ENCODE peak calls at places on chromosomes 7 and 10, in nine cellular contexts. One of them, this sample, is unnamed.

GRCh38 chr7:73770002-73770859 is at the start of gene CLDN3:
- DNase-seq in CD4-positive, alpha-beta T cell: no peak
- DNase-seq in upper lobe of right lung: peak
- DNase-seq in pancreas: peak
- DNase-seq in nephron progenitor cell: peak
- DNase-seq in A549: peak
- DNase-seq in chondrocyte: peak
- DNase-seq in GM10248: peak
- DNase-seq in PC-3: peak
- DNase-seq in this sample: no peak

GRCh38 chr7:105896407-105896842 is 20.0 kb upstream of the ATXN7L1 start:
- DNase-seq in upper lobe of right lung: no peak
- DNase-seq in pancreas: no peak
- DNase-seq in PC-3: peak
- DNase-seq in GM10248: no peak
- DNase-seq in A549: no peak
- DNase-seq in chondrocyte: no peak
- DNase-seq in CD4-positive, alpha-beta T cell: no peak
- DNase-seq in nephron progenitor cell: no peak
- DNase-seq in this sample: no peak

GRCh38 chr7:116497708-116498107 is 1.8 kb upstream of the CAV2 start:
- DNase-seq in PC-3: no peak
- DNase-seq in nephron progenitor cell: no peak
- DNase-seq in chondrocyte: no peak
- DNase-seq in CD4-positive, alpha-beta T cell: no peak
- DNase-seq in GM10248: no peak
- DNase-seq in A549: no peak
- DNase-seq in pancreas: no peak
- DNase-seq in upper lobe of right lung: no peak
- DNase-seq in this sample: no peak

GRCh38 chr10:61836888-61837747 is 64.4 kb upstream of the ARID5B start:
- DNase-seq in A549: peak
- DNase-seq in PC-3: peak
- DNase-seq in pancreas: no peak
- DNase-seq in nephron progenitor cell: no peak
- DNase-seq in CD4-positive, alpha-beta T cell: no peak
- DNase-seq in GM10248: no peak
- DNase-seq in chondrocyte: no peak
- DNase-seq in upper lobe of right lung: no peak
- DNase-seq in this sample: no peak

GRCh38 chr7:155858521-155859061 is 46.3 kb upstream of the SHH start:
- DNase-seq in nephron progenitor cell: no peak
- DNase-seq in GM10248: no peak
- DNase-seq in PC-3: peak
- DNase-seq in CD4-positive, alpha-beta T cell: no peak
- DNase-seq in A549: peak
- DNase-seq in upper lobe of right lung: no peak
- DNase-seq in chondrocyte: no peak
- DNase-seq in pancreas: no peak
- DNase-seq in this sample: no peak

GRCh38 chr7:67406941-67407340 is 410.3 kb downstream of the TYW1 start:
- DNase-seq in pancreas: no peak
- DNase-seq in GM10248: no peak
- DNase-seq in nephron progenitor cell: no peak
- DNase-seq in A549: no peak
- DNase-seq in upper lobe of right lung: no peak
- DNase-seq in CD4-positive, alpha-beta T cell: no peak
- DNase-seq in chondrocyte: peak
- DNase-seq in PC-3: no peak
- DNase-seq in this sample: no peak

GRCh38 chr10:26448706-26449435 is 10.7 kb downstream of the APBB1IP start:
- DNase-seq in chondrocyte: no peak
- DNase-seq in A549: no peak
- DNase-seq in upper lobe of right lung: no peak
- DNase-seq in CD4-positive, alpha-beta T cell: peak
- DNase-seq in nephron progenitor cell: no peak
- DNase-seq in pancreas: no peak
- DNase-seq in GM10248: peak
- DNase-seq in PC-3: peak
- DNase-seq in this sample: no peak

GRCh38 chr7:134547738-134548054 is 1.2 kb upstream of the AKR1B15 start:
- DNase-seq in CD4-positive, alpha-beta T cell: no peak
- DNase-seq in PC-3: peak
- DNase-seq in chondrocyte: no peak
- DNase-seq in A549: peak
- DNase-seq in nephron progenitor cell: peak
- DNase-seq in upper lobe of right lung: peak
- DNase-seq in GM10248: peak
- DNase-seq in pancreas: peak
- DNase-seq in this sample: no peak

GRCh38 chr10:25934673-25935139 is 677 bp downstream of the MYO3A start:
- DNase-seq in GM10248: peak
- DNase-seq in CD4-positive, alpha-beta T cell: no peak
- DNase-seq in upper lobe of right lung: peak
- DNase-seq in nephron progenitor cell: peak
- DNase-seq in chondrocyte: no peak
- DNase-seq in pancreas: peak
- DNase-seq in PC-3: no peak
- DNase-seq in A549: peak
- DNase-seq in this sample: no peak

GRCh38 chr7:47291461-47292051 is 290.4 kb downstream of the TNS3 start:
- DNase-seq in upper lobe of right lung: no peak
- DNase-seq in chondrocyte: no peak
- DNase-seq in nephron progenitor cell: no peak
- DNase-seq in PC-3: peak
- DNase-seq in pancreas: no peak
- DNase-seq in CD4-positive, alpha-beta T cell: no peak
- DNase-seq in GM10248: peak
- DNase-seq in A549: peak
- DNase-seq in this sample: no peak

GRCh38 chr10:99648717-99649116 is 10.6 kb upstream of the ENTPD7 start:
- DNase-seq in CD4-positive, alpha-beta T cell: no peak
- DNase-seq in A549: no peak
- DNase-seq in PC-3: no peak
- DNase-seq in GM10248: no peak
- DNase-seq in upper lobe of right lung: no peak
- DNase-seq in pancreas: no peak
- DNase-seq in chondrocyte: no peak
- DNase-seq in nephron progenitor cell: no peak
- DNase-seq in this sample: no peak

GRCh38 chr7:17022915-17023314 is 141.1 kb upstream of the AGR3 start:
- DNase-seq in A549: no peak
- DNase-seq in upper lobe of right lung: no peak
- DNase-seq in nephron progenitor cell: no peak
- DNase-seq in CD4-positive, alpha-beta T cell: no peak
- DNase-seq in PC-3: no peak
- DNase-seq in GM10248: no peak
- DNase-seq in chondrocyte: no peak
- DNase-seq in pancreas: no peak
- DNase-seq in this sample: no peak

GRCh38 chr7:158943713-158944112 is 87.4 kb downstream of the DYNC2I1 start:
- DNase-seq in pancreas: no peak
- DNase-seq in A549: no peak
- DNase-seq in upper lobe of right lung: no peak
- DNase-seq in GM10248: no peak
- DNase-seq in chondrocyte: no peak
- DNase-seq in PC-3: no peak
- DNase-seq in nephron progenitor cell: no peak
- DNase-seq in CD4-positive, alpha-beta T cell: no peak
- DNase-seq in this sample: no peak

GRCh38 chr7:143042159-143042820 is 9.9 kb upstream of the OR6V1 start:
- DNase-seq in A549: no peak
- DNase-seq in CD4-positive, alpha-beta T cell: no peak
- DNase-seq in PC-3: no peak
- DNase-seq in pancreas: no peak
- DNase-seq in chondrocyte: no peak
- DNase-seq in upper lobe of right lung: no peak
- DNase-seq in GM10248: no peak
- DNase-seq in nephron progenitor cell: no peak
- DNase-seq in this sample: no peak

GRCh38 chr10:7432884-7433726 is 22.3 kb upstream of the SFMBT2 start:
- DNase-seq in A549: no peak
- DNase-seq in GM10248: no peak
- DNase-seq in upper lobe of right lung: no peak
- DNase-seq in PC-3: no peak
- DNase-seq in pancreas: no peak
- DNase-seq in chondrocyte: no peak
- DNase-seq in CD4-positive, alpha-beta T cell: no peak
- DNase-seq in nephron progenitor cell: no peak
- DNase-seq in this sample: no peak

GRCh38 chr10:93451244-93451947 is 30.7 kb downstream of the MYOF start:
- DNase-seq in chondrocyte: no peak
- DNase-seq in upper lobe of right lung: no peak
- DNase-seq in pancreas: no peak
- DNase-seq in PC-3: no peak
- DNase-seq in nephron progenitor cell: no peak
- DNase-seq in CD4-positive, alpha-beta T cell: no peak
- DNase-seq in A549: no peak
- DNase-seq in GM10248: no peak
- DNase-seq in this sample: no peak

GRCh38 chr10:113285291-113285690 is 267.6 kb upstream of the HABP2 start:
- DNase-seq in pancreas: no peak
- DNase-seq in upper lobe of right lung: no peak
- DNase-seq in CD4-positive, alpha-beta T cell: no peak
- DNase-seq in nephron progenitor cell: no peak
- DNase-seq in PC-3: no peak
- DNase-seq in GM10248: no peak
- DNase-seq in A549: no peak
- DNase-seq in chondrocyte: no peak
- DNase-seq in this sample: no peak

GRCh38 chr10:62858364-62858763 is 42.2 kb upstream of the EGR2 start:
- DNase-seq in A549: no peak
- DNase-seq in GM10248: no peak
- DNase-seq in nephron progenitor cell: no peak
- DNase-seq in chondrocyte: no peak
- DNase-seq in upper lobe of right lung: no peak
- DNase-seq in pancreas: no peak
- DNase-seq in PC-3: no peak
- DNase-seq in CD4-positive, alpha-beta T cell: no peak
- DNase-seq in this sample: no peak

GRCh38 chr7:97019710-97020109 is 4.9 kb downstream of the DLX5 start:
- DNase-seq in pancreas: no peak
- DNase-seq in upper lobe of right lung: no peak
- DNase-seq in PC-3: no peak
- DNase-seq in nephron progenitor cell: no peak
- DNase-seq in CD4-positive, alpha-beta T cell: no peak
- DNase-seq in A549: no peak
- DNase-seq in GM10248: no peak
- DNase-seq in chondrocyte: no peak
- DNase-seq in this sample: no peak

GRCh38 chr10:132634241-132634946 is 96.8 kb downstream of the INPP5A start:
- DNase-seq in A549: no peak
- DNase-seq in upper lobe of right lung: peak
- DNase-seq in GM10248: no peak
- DNase-seq in pancreas: peak
- DNase-seq in chondrocyte: no peak
- DNase-seq in PC-3: peak
- DNase-seq in nephron progenitor cell: no peak
- DNase-seq in CD4-positive, alpha-beta T cell: no peak
- DNase-seq in this sample: no peak
- TF ChIP-seq CTCF in A549: no peak
- TF ChIP-seq CTCF in upper lobe of right lung: no peak
- TF ChIP-seq CTCF in GM10248: no peak
- TF ChIP-seq CTCF in pancreas: no peak
- TF ChIP-seq CTCF in chondrocyte: peak
- TF ChIP-seq CTCF in PC-3: peak
- TF ChIP-seq CTCF in nephron progenitor cell: no peak
- TF ChIP-seq CTCF in CD4-positive, alpha-beta T cell: no peak
- TF ChIP-seq CTCF in this sample: no peak

GRCh38 chr7:128860158-128861073 is 2.2 kb upstream of the ATP6V1F start:
- DNase-seq in GM10248: no peak
- DNase-seq in nephron progenitor cell: no peak
- DNase-seq in pancreas: no peak
- DNase-seq in PC-3: no peak
- DNase-seq in chondrocyte: no peak
- DNase-seq in CD4-positive, alpha-beta T cell: no peak
- DNase-seq in upper lobe of right lung: no peak
- DNase-seq in A549: no peak
- DNase-seq in this sample: no peak
- TF ChIP-seq CTCF in GM10248: no peak
- TF ChIP-seq CTCF in nephron progenitor cell: no peak
- TF ChIP-seq CTCF in pancreas: no peak
- TF ChIP-seq CTCF in PC-3: peak
- TF ChIP-seq CTCF in chondrocyte: peak
- TF ChIP-seq CTCF in CD4-positive, alpha-beta T cell: no peak
- TF ChIP-seq CTCF in upper lobe of right lung: no peak
- TF ChIP-seq CTCF in A549: no peak
- TF ChIP-seq CTCF in this sample: peak

GRCh38 chr7:119343289-119343688 is 929.7 kb upstream of the KCND2 start:
- DNase-seq in upper lobe of right lung: no peak
- DNase-seq in PC-3: no peak
- DNase-seq in A549: no peak
- DNase-seq in pancreas: no peak
- DNase-seq in nephron progenitor cell: no peak
- DNase-seq in CD4-positive, alpha-beta T cell: no peak
- DNase-seq in GM10248: no peak
- DNase-seq in chondrocyte: no peak
- DNase-seq in this sample: no peak

GRCh38 chr7:119350334-119350733 is 922.6 kb upstream of the KCND2 start:
- DNase-seq in A549: no peak
- DNase-seq in GM10248: no peak
- DNase-seq in upper lobe of right lung: no peak
- DNase-seq in pancreas: no peak
- DNase-seq in PC-3: no peak
- DNase-seq in nephron progenitor cell: no peak
- DNase-seq in chondrocyte: no peak
- DNase-seq in CD4-positive, alpha-beta T cell: no peak
- DNase-seq in this sample: no peak

GRCh38 chr7:119341822-119342221 is 931.2 kb upstream of the KCND2 start:
- DNase-seq in CD4-positive, alpha-beta T cell: no peak
- DNase-seq in chondrocyte: no peak
- DNase-seq in GM10248: no peak
- DNase-seq in A549: no peak
- DNase-seq in PC-3: no peak
- DNase-seq in pancreas: no peak
- DNase-seq in upper lobe of right lung: no peak
- DNase-seq in nephron progenitor cell: no peak
- DNase-seq in this sample: no peak

DNA sequence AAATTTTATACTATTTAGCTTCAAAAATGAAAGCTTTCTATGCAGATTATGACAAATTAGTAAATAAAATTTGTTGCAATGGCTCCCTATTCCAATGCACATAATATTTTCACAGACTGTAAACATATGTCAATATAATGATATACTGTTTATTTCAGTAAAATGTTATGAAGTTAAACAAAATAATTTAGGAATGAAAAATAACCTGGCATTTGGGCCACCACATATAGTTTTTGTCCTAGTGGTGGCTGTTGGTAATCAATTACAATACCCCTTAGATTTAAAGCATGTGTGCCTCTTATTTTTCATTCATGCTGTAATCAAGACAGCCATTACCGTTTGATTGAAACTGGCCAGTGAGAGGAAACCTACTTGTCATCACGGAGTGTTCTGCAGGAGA is 928.5 kb upstream of the KCND2 start:
- DNase-seq in GM10248: no peak
- DNase-seq in PC-3: no peak
- DNase-seq in A549: no peak
- DNase-seq in upper lobe of right lung: no peak
- DNase-seq in CD4-positive, alpha-beta T cell: no peak
- DNase-seq in chondrocyte: no peak
- DNase-seq in pancreas: no peak
- DNase-seq in nephron progenitor cell: no peak
- DNase-seq in this sample: no peak
- TF ChIP-seq CTCF in GM10248: no peak
- TF ChIP-seq CTCF in PC-3: no peak
- TF ChIP-seq CTCF in A549: no peak
- TF ChIP-seq CTCF in upper lobe of right lung: no peak
- TF ChIP-seq CTCF in CD4-positive, alpha-beta T cell: no peak
- TF ChIP-seq CTCF in chondrocyte: no peak
- TF ChIP-seq CTCF in pancreas: no peak
- TF ChIP-seq CTCF in nephron progenitor cell: no peak
- TF ChIP-seq CTCF in this sample: no peak

GRCh38 chr10:102644646-102645387 is 538 bp downstream of the TRIM8 start:
- DNase-seq in pancreas: peak
- DNase-seq in CD4-positive, alpha-beta T cell: peak
- DNase-seq in A549: peak
- DNase-seq in PC-3: peak
- DNase-seq in upper lobe of right lung: peak
- DNase-seq in GM10248: peak
- DNase-seq in chondrocyte: peak
- DNase-seq in nephron progenitor cell: peak
- DNase-seq in this sample: peak
- TF ChIP-seq CTCF in pancreas: peak
- TF ChIP-seq CTCF in CD4-positive, alpha-beta T cell: peak
- TF ChIP-seq CTCF in A549: peak
- TF ChIP-seq CTCF in PC-3: peak
- TF ChIP-seq CTCF in upper lobe of right lung: peak
- TF ChIP-seq CTCF in GM10248: peak
- TF ChIP-seq CTCF in chondrocyte: peak
- TF ChIP-seq CTCF in nephron progenitor cell: peak
- TF ChIP-seq CTCF in this sample: peak

This sample was measured in esophagus squamous epithelium.